ENCODE peak calls at places on chromosomes 12 and 14, in ten cellular contexts. One of them, this sample, is unnamed. For H3K4me1, the result is how much of the 10 kb centered on the place peaks cover.

GRCh38 chr14:102323102-102323501 is 3.6 kb downstream of the ZNF839 start:
- DNase-seq in GM23248: peak
- DNase-seq in A549: peak
- DNase-seq in left ventricle myocardium inferior: peak
- DNase-seq in mesendoderm: peak
- DNase-seq in mesenchymal stem cell: peak
- DNase-seq in transverse colon: peak
- DNase-seq in IMR-90: peak
- DNase-seq in pancreas: peak
- DNase-seq in effector memory CD4-positive, alpha-beta T cell: no peak
- DNase-seq in this sample: no peak

GRCh38 chr12:91870872-91871707 is 274.6 kb downstream of the BTG1 start:
- DNase-seq in transverse colon: no peak
- DNase-seq in left ventricle myocardium inferior: no peak
- DNase-seq in mesendoderm: no peak
- DNase-seq in GM23248: no peak
- DNase-seq in mesenchymal stem cell: no peak
- DNase-seq in A549: no peak
- DNase-seq in IMR-90: no peak
- DNase-seq in effector memory CD4-positive, alpha-beta T cell: no peak
- DNase-seq in pancreas: no peak
- DNase-seq in this sample: no peak

GRCh38 chr14:99774526-99775307 is 18.5 kb upstream of the EML1 start:
- DNase-seq in left ventricle myocardium inferior: peak
- DNase-seq in mesenchymal stem cell: no peak
- DNase-seq in IMR-90: peak
- DNase-seq in effector memory CD4-positive, alpha-beta T cell: no peak
- DNase-seq in pancreas: no peak
- DNase-seq in A549: no peak
- DNase-seq in GM23248: peak
- DNase-seq in transverse colon: peak
- DNase-seq in mesendoderm: no peak
- DNase-seq in this sample: no peak

GRCh38 chr12:92400006-92400405 is 254.4 kb upstream of the BTG1 start:
- DNase-seq in mesenchymal stem cell: no peak
- DNase-seq in mesendoderm: no peak
- DNase-seq in pancreas: no peak
- DNase-seq in GM23248: no peak
- DNase-seq in transverse colon: peak
- DNase-seq in A549: no peak
- DNase-seq in effector memory CD4-positive, alpha-beta T cell: no peak
- DNase-seq in left ventricle myocardium inferior: no peak
- DNase-seq in IMR-90: no peak
- DNase-seq in this sample: no peak

GRCh38 chr12:72077111-72077820 is 138.6 kb downstream of the TPH2 start:
- DNase-seq in GM23248: no peak
- DNase-seq in effector memory CD4-positive, alpha-beta T cell: no peak
- DNase-seq in IMR-90: no peak
- DNase-seq in A549: no peak
- DNase-seq in left ventricle myocardium inferior: no peak
- DNase-seq in mesendoderm: peak
- DNase-seq in pancreas: no peak
- DNase-seq in transverse colon: no peak
- DNase-seq in mesenchymal stem cell: no peak
- DNase-seq in this sample: no peak

GRCh38 chr12:132257955-132258490 is 71.4 kb downstream of the GALNT9 start:
- DNase-seq in mesendoderm: no peak
- DNase-seq in A549: no peak
- DNase-seq in effector memory CD4-positive, alpha-beta T cell: no peak
- DNase-seq in IMR-90: no peak
- DNase-seq in left ventricle myocardium inferior: no peak
- DNase-seq in mesenchymal stem cell: no peak
- DNase-seq in pancreas: no peak
- DNase-seq in transverse colon: no peak
- DNase-seq in GM23248: no peak
- DNase-seq in this sample: no peak

GRCh38 chr14:44803239-44803905 is 158.4 kb downstream of the KLHL28 start:
- DNase-seq in effector memory CD4-positive, alpha-beta T cell: no peak
- DNase-seq in IMR-90: peak
- DNase-seq in GM23248: peak
- DNase-seq in transverse colon: no peak
- DNase-seq in mesendoderm: peak
- DNase-seq in A549: peak
- DNase-seq in left ventricle myocardium inferior: no peak
- DNase-seq in pancreas: no peak
- DNase-seq in mesenchymal stem cell: peak
- DNase-seq in this sample: no peak

GRCh38 chr12:7498832-7499231 is 4.7 kb downstream of the CD163 start:
- DNase-seq in IMR-90: peak
- DNase-seq in pancreas: no peak
- DNase-seq in left ventricle myocardium inferior: no peak
- DNase-seq in A549: no peak
- DNase-seq in transverse colon: no peak
- DNase-seq in mesenchymal stem cell: peak
- DNase-seq in mesendoderm: peak
- DNase-seq in effector memory CD4-positive, alpha-beta T cell: no peak
- DNase-seq in GM23248: peak
- DNase-seq in this sample: no peak

GRCh38 chr12:96907681-96908163 is 665 bp downstream of the NEDD1 start:
- DNase-seq in mesendoderm: peak
- DNase-seq in transverse colon: peak
- DNase-seq in GM23248: peak
- DNase-seq in A549: peak
- DNase-seq in IMR-90: peak
- DNase-seq in mesenchymal stem cell: peak
- DNase-seq in pancreas: no peak
- DNase-seq in left ventricle myocardium inferior: no peak
- DNase-seq in effector memory CD4-positive, alpha-beta T cell: peak
- DNase-seq in this sample: peak

GRCh38 chr14:23042162-23042965 is at the start of gene PSMB11:
- DNase-seq in mesenchymal stem cell: no peak
- DNase-seq in pancreas: no peak
- DNase-seq in mesendoderm: no peak
- DNase-seq in effector memory CD4-positive, alpha-beta T cell: no peak
- DNase-seq in A549: no peak
- DNase-seq in transverse colon: no peak
- DNase-seq in left ventricle myocardium inferior: no peak
- DNase-seq in GM23248: no peak
- DNase-seq in IMR-90: no peak
- DNase-seq in this sample: no peak

GRCh38 chr12:82326905-82327503 is 31.2 kb downstream of the CCDC59 start:
- DNase-seq in left ventricle myocardium inferior: no peak
- DNase-seq in IMR-90: peak
- DNase-seq in pancreas: no peak
- DNase-seq in GM23248: peak
- DNase-seq in mesenchymal stem cell: peak
- DNase-seq in effector memory CD4-positive, alpha-beta T cell: no peak
- DNase-seq in transverse colon: no peak
- DNase-seq in A549: peak
- DNase-seq in mesendoderm: peak
- DNase-seq in this sample: no peak

GRCh38 chr12:12467701-12468218 is 94.9 kb downstream of the DUSP16 start:
- DNase-seq in mesendoderm: no peak
- DNase-seq in effector memory CD4-positive, alpha-beta T cell: peak
- DNase-seq in mesenchymal stem cell: no peak
- DNase-seq in GM23248: no peak
- DNase-seq in IMR-90: peak
- DNase-seq in transverse colon: peak
- DNase-seq in left ventricle myocardium inferior: no peak
- DNase-seq in pancreas: no peak
- DNase-seq in A549: no peak
- DNase-seq in this sample: no peak
- H3K4me1 ChIP-seq in mesendoderm: under half
- H3K4me1 ChIP-seq in effector memory CD4-positive, alpha-beta T cell: half or more
- H3K4me1 ChIP-seq in mesenchymal stem cell: under half
- H3K4me1 ChIP-seq in GM23248: under half
- H3K4me1 ChIP-seq in IMR-90: under half
- H3K4me1 ChIP-seq in transverse colon: under half
- H3K4me1 ChIP-seq in left ventricle myocardium inferior: under half
- H3K4me1 ChIP-seq in pancreas: under half
- H3K4me1 ChIP-seq in A549: under half
- H3K4me1 ChIP-seq in this sample: under half

DNA sequence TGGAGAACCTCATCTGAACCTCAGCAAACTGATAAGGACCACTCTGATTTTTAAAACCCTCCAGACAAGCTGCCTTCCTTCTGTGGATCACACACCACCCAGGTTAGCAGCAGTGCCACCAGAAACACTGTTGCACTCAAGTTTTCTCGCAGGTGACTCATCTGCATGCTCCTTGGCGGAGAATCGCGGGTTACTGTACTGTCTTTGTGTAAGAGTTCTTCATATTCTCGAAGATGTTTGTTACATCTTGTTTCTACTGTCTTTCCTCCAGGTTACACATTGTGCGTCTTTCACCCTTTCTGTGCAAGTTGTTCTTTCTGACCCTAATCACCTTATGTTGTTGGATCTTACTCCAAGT is 331.2 kb downstream of the CACNA1C start:
- DNase-seq in left ventricle myocardium inferior: no peak
- DNase-seq in A549: no peak
- DNase-seq in pancreas: no peak
- DNase-seq in GM23248: no peak
- DNase-seq in mesenchymal stem cell: no peak
- DNase-seq in mesendoderm: no peak
- DNase-seq in IMR-90: peak
- DNase-seq in effector memory CD4-positive, alpha-beta T cell: no peak
- DNase-seq in transverse colon: peak
- DNase-seq in this sample: no peak
- H3K4me1 ChIP-seq in left ventricle myocardium inferior: half or more
- H3K4me1 ChIP-seq in A549: under half
- H3K4me1 ChIP-seq in pancreas: under half
- H3K4me1 ChIP-seq in GM23248: under half
- H3K4me1 ChIP-seq in mesenchymal stem cell: under half
- H3K4me1 ChIP-seq in mesendoderm: under half
- H3K4me1 ChIP-seq in IMR-90: under half
- H3K4me1 ChIP-seq in effector memory CD4-positive, alpha-beta T cell: under half
- H3K4me1 ChIP-seq in transverse colon: under half
- H3K4me1 ChIP-seq in this sample: under half

GRCh38 chr12:32108829-32109228 is 2.2 kb downstream of the BICD1 start:
- DNase-seq in A549: no peak
- DNase-seq in effector memory CD4-positive, alpha-beta T cell: no peak
- DNase-seq in pancreas: no peak
- DNase-seq in IMR-90: no peak
- DNase-seq in GM23248: no peak
- DNase-seq in mesendoderm: no peak
- DNase-seq in left ventricle myocardium inferior: no peak
- DNase-seq in transverse colon: no peak
- DNase-seq in mesenchymal stem cell: no peak
- DNase-seq in this sample: no peak

GRCh38 chr12:32106517-32107366 is at the start of gene BICD1:
- DNase-seq in pancreas: peak
- DNase-seq in mesendoderm: peak
- DNase-seq in transverse colon: peak
- DNase-seq in A549: peak
- DNase-seq in mesenchymal stem cell: peak
- DNase-seq in left ventricle myocardium inferior: peak
- DNase-seq in GM23248: peak
- DNase-seq in IMR-90: peak
- DNase-seq in effector memory CD4-positive, alpha-beta T cell: peak
- DNase-seq in this sample: peak

GRCh38 chr12:32110942-32111341 is 4.3 kb downstream of the BICD1 start:
- DNase-seq in transverse colon: no peak
- DNase-seq in mesenchymal stem cell: no peak
- DNase-seq in GM23248: no peak
- DNase-seq in left ventricle myocardium inferior: no peak
- DNase-seq in effector memory CD4-positive, alpha-beta T cell: no peak
- DNase-seq in IMR-90: no peak
- DNase-seq in mesendoderm: no peak
- DNase-seq in pancreas: no peak
- DNase-seq in A549: no peak
- DNase-seq in this sample: no peak

GRCh38 chr12:32107376-32108267 is 975 bp downstream of the BICD1 start:
- DNase-seq in effector memory CD4-positive, alpha-beta T cell: no peak
- DNase-seq in mesenchymal stem cell: peak
- DNase-seq in IMR-90: peak
- DNase-seq in left ventricle myocardium inferior: no peak
- DNase-seq in transverse colon: peak
- DNase-seq in GM23248: peak
- DNase-seq in mesendoderm: peak
- DNase-seq in A549: peak
- DNase-seq in pancreas: no peak
- DNase-seq in this sample: peak

GRCh38 chr12:32110417-32110816 is 3.8 kb downstream of the BICD1 start:
- DNase-seq in transverse colon: no peak
- DNase-seq in mesendoderm: no peak
- DNase-seq in effector memory CD4-positive, alpha-beta T cell: no peak
- DNase-seq in mesenchymal stem cell: no peak
- DNase-seq in left ventricle myocardium inferior: no peak
- DNase-seq in GM23248: no peak
- DNase-seq in IMR-90: no peak
- DNase-seq in A549: no peak
- DNase-seq in pancreas: no peak
- DNase-seq in this sample: no peak
- H3K4me1 ChIP-seq in transverse colon: under half
- H3K4me1 ChIP-seq in mesendoderm: under half
- H3K4me1 ChIP-seq in effector memory CD4-positive, alpha-beta T cell: under half
- H3K4me1 ChIP-seq in mesenchymal stem cell: under half
- H3K4me1 ChIP-seq in left ventricle myocardium inferior: under half
- H3K4me1 ChIP-seq in GM23248: under half
- H3K4me1 ChIP-seq in IMR-90: under half
- H3K4me1 ChIP-seq in A549: under half
- H3K4me1 ChIP-seq in pancreas: under half
- H3K4me1 ChIP-seq in this sample: under half

GRCh38 chr14:75279739-75280447 is 1.3 kb downstream of the FOS start:
- DNase-seq in transverse colon: peak
- DNase-seq in pancreas: peak
- DNase-seq in mesendoderm: peak
- DNase-seq in IMR-90: peak
- DNase-seq in left ventricle myocardium inferior: peak
- DNase-seq in GM23248: peak
- DNase-seq in mesenchymal stem cell: peak
- DNase-seq in effector memory CD4-positive, alpha-beta T cell: peak
- DNase-seq in A549: no peak
- DNase-seq in this sample: no peak

GRCh38 chr14:75281691-75282000 is 3.0 kb downstream of the FOS start:
- DNase-seq in IMR-90: no peak
- DNase-seq in GM23248: no peak
- DNase-seq in transverse colon: no peak
- DNase-seq in effector memory CD4-positive, alpha-beta T cell: no peak
- DNase-seq in mesenchymal stem cell: no peak
- DNase-seq in left ventricle myocardium inferior: no peak
- DNase-seq in mesendoderm: no peak
- DNase-seq in pancreas: no peak
- DNase-seq in A549: no peak
- DNase-seq in this sample: no peak

GRCh38 chr14:75279153-75279738 is 618 bp downstream of the FOS start:
- DNase-seq in transverse colon: peak
- DNase-seq in mesenchymal stem cell: peak
- DNase-seq in A549: peak
- DNase-seq in IMR-90: peak
- DNase-seq in left ventricle myocardium inferior: peak
- DNase-seq in mesendoderm: peak
- DNase-seq in pancreas: peak
- DNase-seq in GM23248: peak
- DNase-seq in effector memory CD4-positive, alpha-beta T cell: peak
- DNase-seq in this sample: no peak

GRCh38 chr14:75280831-75281690 is 2.4 kb downstream of the FOS start:
- DNase-seq in A549: peak
- DNase-seq in pancreas: peak
- DNase-seq in mesendoderm: peak
- DNase-seq in GM23248: peak
- DNase-seq in mesenchymal stem cell: peak
- DNase-seq in left ventricle myocardium inferior: no peak
- DNase-seq in transverse colon: peak
- DNase-seq in effector memory CD4-positive, alpha-beta T cell: peak
- DNase-seq in IMR-90: peak
- DNase-seq in this sample: no peak

GRCh38 chr14:75280448-75280830 is 1.8 kb downstream of the FOS start:
- DNase-seq in A549: no peak
- DNase-seq in pancreas: no peak
- DNase-seq in mesendoderm: no peak
- DNase-seq in GM23248: peak
- DNase-seq in left ventricle myocardium inferior: no peak
- DNase-seq in mesenchymal stem cell: peak
- DNase-seq in transverse colon: no peak
- DNase-seq in effector memory CD4-positive, alpha-beta T cell: no peak
- DNase-seq in IMR-90: peak
- DNase-seq in this sample: no peak
- H3K4me1 ChIP-seq in A549: under half
- H3K4me1 ChIP-seq in pancreas: under half
- H3K4me1 ChIP-seq in mesendoderm: under half
- H3K4me1 ChIP-seq in GM23248: under half
- H3K4me1 ChIP-seq in left ventricle myocardium inferior: half or more
- H3K4me1 ChIP-seq in mesenchymal stem cell: under half
- H3K4me1 ChIP-seq in transverse colon: under half
- H3K4me1 ChIP-seq in effector memory CD4-positive, alpha-beta T cell: under half
- H3K4me1 ChIP-seq in IMR-90: under half
- H3K4me1 ChIP-seq in this sample: under half